ENCODE peak calls at places on chromosomes 13 and 19, in four cellular contexts. E is GF-D8, T is B cell, S is HS-27A. Y is an unnamed sample.

GRCh38 chr19:48571378-48572162 is 19.6 kb downstream of the SULT2B1 start:
- DNase-seq in E (no peak), S (no peak), T (no peak), Y (no peak)

GRCh38 chr13:44426461-44426860 is 52.8 kb downstream of the SERP2 start:
- DNase-seq in E (no peak), T (no peak), S (no peak), Y (no peak)

GRCh38 chr13:29521336-29521735 is 74.2 kb downstream of the SLC7A1 start:
- DNase-seq in S (no peak), T (no peak), E (no peak), Y (no peak)

GRCh38 chr13:30576528-30576927 is 41.2 kb upstream of the USPL1 start:
- DNase-seq in E (no peak), S (no peak), T (no peak), Y (no peak)

GRCh38 chr19:34241513-34242337 is 12.6 kb upstream of the GARRE1 start:
- DNase-seq in S (no peak), E (no peak), T (peak; percentile 32), Y (peak; percentile 53)

GRCh38 chr13:113275387-113275786 is 21.7 kb upstream of the LAMP1 start:
- DNase-seq in S (peak; percentile 5), T (no peak), E (no peak), Y (no peak)

GRCh38 chr19:16461630-16462051 is 10.1 kb downstream of the EPS15L1 start:
- DNase-seq in S (no peak), E (no peak), T (no peak), Y (no peak)

GRCh38 chr19:35262101-35262761 is 6.5 kb upstream of the USF2 start:
- DNase-seq in E (no peak), T (no peak), S (no peak), Y (no peak)

GRCh38 chr13:59447846-59448620 is 715.7 kb downstream of the DIAPH3 start:
- DNase-seq in E (no peak), T (no peak), S (peak; percentile 62), Y (no peak)

GRCh38 chr13:60074397-60074796 is 89.3 kb downstream of the DIAPH3 start:
- DNase-seq in T (no peak), E (no peak), S (no peak), Y (no peak)

GRCh38 chr13:78610381-78610883 is 7.1 kb upstream of the POU4F1 start:
- DNase-seq in E (no peak), T (no peak), S (no peak), Y (peak; percentile 41)

GRCh38 chr13:51066091-51066831 is 44.8 kb downstream of the C13orf42 start:
- DNase-seq in S (no peak), T (peak; percentile 28), E (no peak), Y (no peak)

GRCh38 chr13:39451301-39451700 is 151.7 kb downstream of the LHFPL6 start:
- DNase-seq in E (peak; percentile 66), T (no peak), S (no peak), Y (no peak)

GRCh38 chr19:43425567-43426392 is 11.1 kb downstream of the TEX101 start:
- DNase-seq in S (no peak), T (no peak), E (no peak), Y (peak; percentile 92)

GRCh38 chr19:29878973-29879654 is 62.9 kb upstream of the URI1 start:
- DNase-seq in S (peak; percentile 11), E (no peak), T (no peak), Y (no peak)

Y was measured in NCI-H526 treated with DMSO at 0.1 percent for 48 hours.